ENCODE peak calls at places on chromosomes 1 and 21, in ten cellular contexts. C is choroid plexus epithelial cell; L is thoracic aorta; V is activated CD8-positive, alpha-beta T cell treated with anti-CD3 and anti-CD28 coated beads for 36 hours; O is chondrocyte; M is CD4-positive, alpha-beta T cell; T is AG04450; J is fibroblast of mammary gland; K is bronchial epithelial cell; B is CD8-positive, alpha-beta T cell. X is an unnamed sample.

GRCh38 chr21:38669186-38669585 is 136.5 kb upstream of the ETS2 start:
- DNase-seq in C (peak; percentile 69), L (no peak), V (no peak), O (no peak), M (no peak), T (no peak), J (peak; percentile 36), K (peak; percentile 52), B (no peak), X (no peak)

GRCh38 chr1:179121159-179121938 is 39.5 kb downstream of the TOR3A start:
- DNase-seq in C (peak; percentile 82), L (no peak), V (peak; percentile 65), O (no peak), M (peak; percentile 28), T (no peak), J (peak; percentile 74), K (peak; percentile 26), B (no peak), X (peak; percentile 15)

GRCh38 chr1:77487631-77488030 is 194.8 kb downstream of the ZZZ3 start:
- DNase-seq in C (no peak), L (no peak), V (no peak), O (no peak), M (no peak), T (no peak), J (no peak), K (no peak), B (no peak), X (no peak)

GRCh38 chr21:28521932-28522826 is 470.5 kb downstream of the LTN1 start:
- DNase-seq in C (peak; percentile 84), L (no peak), V (peak; percentile 9), O (no peak), M (no peak), T (peak; percentile 21), J (peak; percentile 82), K (peak; percentile 44), B (no peak), X (no peak)

GRCh38 chr21:38542263-38542662 is 44.0 kb upstream of the ERG start:
- DNase-seq in C (no peak), L (no peak), V (no peak), O (no peak), M (no peak), T (no peak), J (no peak), K (no peak), B (no peak), X (no peak)

GRCh38 chr1:25933479-25934365 is 27.5 kb upstream of the STMN1 start:
- DNase-seq in C (no peak), L (no peak), V (no peak), O (no peak), M (no peak), T (no peak), J (no peak), K (no peak), B (no peak), X (no peak)

GRCh38 chr1:5739561-5740078 is 252.6 kb downstream of the NPHP4 start:
- DNase-seq in C (no peak), L (no peak), V (no peak), O (peak; percentile 32), M (no peak), T (no peak), J (no peak), K (no peak), B (no peak), X (no peak)

GRCh38 chr1:239587066-239587465 is 200.7 kb downstream of the CHRM3 start:
- DNase-seq in C (no peak), L (no peak), V (peak; percentile 71), O (no peak), M (peak; percentile 13), T (no peak), J (no peak), K (no peak), B (peak; percentile 52), X (no peak)

GRCh38 chr1:161791889-161792655 is 26.0 kb downstream of the ATF6 start:
- DNase-seq in C (peak; percentile 45), L (no peak), V (no peak), O (no peak), M (no peak), T (no peak), J (peak; percentile 54), K (peak; percentile 55), B (no peak), X (no peak)

GRCh38 chr21:42107881-42108553 is 36.9 kb downstream of the UMODL1 start:
- DNase-seq in C (peak; percentile 66), L (no peak), V (peak; percentile 75), O (peak; percentile 91), M (peak; percentile 68), T (peak; percentile 10), J (peak; percentile 48), K (peak; percentile 33), B (peak; percentile 87), X (peak; percentile 59)

DNA sequence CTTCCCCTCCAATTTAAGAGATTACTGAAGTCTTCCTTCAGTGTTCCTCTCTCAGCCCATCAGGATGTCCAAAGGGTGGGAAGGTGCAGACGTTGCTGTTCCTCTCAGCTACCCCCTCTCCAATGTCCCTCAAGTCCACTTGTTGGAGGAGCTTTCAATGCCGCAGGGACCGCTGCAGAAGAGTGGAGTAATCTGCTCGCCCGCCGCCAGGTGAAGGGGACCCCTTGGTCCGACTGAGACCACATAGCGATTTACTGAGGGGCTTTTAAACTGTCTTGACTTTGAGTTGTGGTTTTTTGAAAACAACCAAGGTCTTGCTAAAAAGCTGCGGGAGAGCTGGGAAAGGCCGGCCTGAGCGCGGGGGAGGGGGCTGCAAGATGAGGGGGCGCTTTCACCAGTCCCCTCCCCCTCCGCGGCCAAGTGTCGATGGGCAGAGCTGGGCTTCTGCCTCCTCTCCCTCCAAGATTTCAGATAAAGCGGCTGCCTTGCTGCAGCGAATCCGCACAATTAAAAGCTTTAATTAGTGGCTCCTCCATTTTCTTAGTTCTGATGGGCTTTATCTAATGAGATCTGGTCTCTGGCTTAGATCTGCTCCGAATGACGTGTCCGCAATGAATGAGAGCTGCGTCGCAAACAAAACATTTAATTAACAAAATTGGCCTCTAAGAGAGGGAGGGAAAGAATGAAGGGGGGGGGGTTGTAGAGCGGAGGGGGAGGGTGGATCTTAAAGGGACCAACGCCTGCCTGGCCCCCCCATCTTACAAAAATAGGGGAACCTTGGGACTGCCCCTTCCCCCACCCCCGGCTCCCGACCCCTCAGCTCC is 5.9 kb downstream of the LMO4 start:
- DNase-seq in C (peak; percentile 14), L (no peak), V (peak; percentile 13), O (no peak), M (no peak), T (no peak), J (peak; percentile 61), K (peak; percentile 45), B (no peak), X (peak; percentile 46)
- TF ChIP-seq CTCF in C (peak; percentile 24), L (no peak), V (no peak), O (no peak), M (no peak), T (peak; percentile 19), J (peak; percentile 7), K (no peak), B (no peak), X (peak; percentile 54)

DNA sequence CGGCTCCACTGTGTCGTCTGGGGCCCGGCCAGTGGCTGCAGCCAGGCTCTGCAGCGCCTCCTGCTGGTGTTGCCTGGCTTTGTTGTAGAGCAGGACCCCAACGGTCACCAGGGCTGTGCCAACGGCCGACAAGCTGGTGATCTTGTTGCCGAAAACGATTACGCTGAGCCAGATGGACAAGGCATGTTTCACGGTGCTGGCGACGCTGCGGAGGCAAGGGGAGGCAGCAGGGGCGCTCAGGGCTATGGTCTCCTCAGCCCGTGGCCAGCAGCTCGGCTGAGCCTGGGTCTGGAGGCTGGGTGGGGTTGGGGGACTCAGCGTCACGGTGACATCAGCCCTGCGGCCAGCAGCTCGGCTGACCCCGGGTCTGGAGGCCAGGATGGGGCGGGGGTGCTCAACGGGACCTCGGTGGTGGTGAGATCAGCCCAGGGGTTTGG is 7.0 kb upstream of the CDK11B start:
- DNase-seq in C (no peak), L (no peak), V (peak; percentile 47), O (peak; percentile 87), M (peak; percentile 21), T (no peak), J (no peak), K (no peak), B (peak; percentile 55), X (peak; percentile 55)
- TF ChIP-seq CTCF in C (peak; percentile 59), L (peak; percentile 24), V (peak; percentile 68), O (peak; percentile 74), M (peak; percentile 59), T (peak; percentile 43), J (peak; percentile 39), K (peak; percentile 58), B (peak; percentile 30), X (peak; percentile 58)

GRCh38 chr1:56189454-56189853 is 389.9 kb downstream of the PLPP3 start:
- DNase-seq in C (no peak), L (no peak), V (no peak), O (no peak), M (no peak), T (no peak), J (no peak), K (no peak), B (no peak), X (no peak)

GRCh38 chr1:56188216-56188615 is 391.1 kb downstream of the PLPP3 start:
- DNase-seq in C (no peak), L (no peak), V (no peak), O (no peak), M (no peak), T (no peak), J (no peak), K (no peak), B (no peak), X (no peak)

GRCh38 chr1:56188855-56189254 is 390.5 kb downstream of the PLPP3 start:
- DNase-seq in C (no peak), L (no peak), V (no peak), O (no peak), M (no peak), T (no peak), J (no peak), K (no peak), B (no peak), X (no peak)

GRCh38 chr1:56190975-56191768 is 388.2 kb downstream of the PLPP3 start:
- DNase-seq in C (no peak), L (no peak), V (no peak), O (no peak), M (no peak), T (no peak), J (peak; percentile 79), K (peak; percentile 32), B (no peak), X (no peak)

GRCh38 chr1:56189946-56190920 is 389.1 kb downstream of the PLPP3 start:
- DNase-seq in C (peak; percentile 15), L (no peak), V (no peak), O (no peak), M (no peak), T (no peak), J (no peak), K (no peak), B (no peak), X (peak; percentile 16)
- TF ChIP-seq CTCF in C (peak; percentile 49), L (no peak), V (no peak), O (peak; percentile 61), M (no peak), T (peak; percentile 25), J (peak; percentile 7), K (peak; percentile 18), B (no peak), X (peak; percentile 53)

GRCh38 chr1:150281221-150281757 is 1.1 kb upstream of the CIART start:
- DNase-seq in C (peak; percentile 80), L (peak; percentile 42), V (peak; percentile 83), O (no peak), M (peak; percentile 56), T (no peak), J (peak; percentile 71), K (peak; percentile 58), B (peak; percentile 73), X (peak; percentile 55)
- TF ChIP-seq CTCF in C (peak; percentile 84), L (peak; percentile 68), V (peak; percentile 70), O (peak; percentile 82), M (peak; percentile 64), T (peak; percentile 80), J (peak; percentile 69), K (peak; percentile 69), B (no peak), X (peak; percentile 73)

GRCh38 chr1:15064217-15064929 is 89.2 kb upstream of the TMEM51 start:
- DNase-seq in C (no peak), L (no peak), V (no peak), O (no peak), M (no peak), T (no peak), J (no peak), K (peak; percentile 80), B (no peak), X (no peak)
- TF ChIP-seq CTCF in C (no peak), L (no peak), V (no peak), O (peak; percentile 21), M (no peak), T (no peak), J (no peak), K (peak; percentile 15), B (no peak), X (peak; percentile 12)

X was measured in neural crest cell.